ENCODE peak calls at places on chromosomes 3 and 15, in nine cellular contexts. One of them, this sample, is unnamed.

GRCh38 chr3:25831578-25831977 is 41.7 kb downstream of the OXSM start:
- DNase-seq in adipocyte: peak; percentile 65
- DNase-seq in A172: peak; percentile 46
- DNase-seq in substantia nigra: no peak
- DNase-seq in Right ventricle myocardium superior: no peak
- DNase-seq in CD4-positive, alpha-beta memory T cell: no peak
- DNase-seq in choroid plexus epithelial cell: peak; percentile 75
- DNase-seq in activated naive CD4-positive, alpha-beta T cell treated with anti-CD3 and anti-CD28 coated beads, Interleukin-2, amount 10 ng/mL, durations not matched to agents 7 days and 5 days: no peak
- DNase-seq in hypothalamus: no peak
- DNase-seq in this sample: peak; percentile 47

GRCh38 chr15:91124155-91124554 is 24.1 kb downstream of the SV2B start:
- DNase-seq in adipocyte: no peak
- DNase-seq in A172: no peak
- DNase-seq in substantia nigra: no peak
- DNase-seq in Right ventricle myocardium superior: no peak
- DNase-seq in CD4-positive, alpha-beta memory T cell: no peak
- DNase-seq in choroid plexus epithelial cell: no peak
- DNase-seq in activated naive CD4-positive, alpha-beta T cell treated with anti-CD3 and anti-CD28 coated beads, Interleukin-2, amount 10 ng/mL, durations not matched to agents 7 days and 5 days: no peak
- DNase-seq in hypothalamus: no peak
- DNase-seq in this sample: no peak

GRCh38 chr3:32510075-32510724 is 7.5 kb upstream of the CMTM6 start:
- DNase-seq in adipocyte: peak; percentile 87
- DNase-seq in A172: peak; percentile 75
- DNase-seq in substantia nigra: no peak
- DNase-seq in Right ventricle myocardium superior: peak; percentile 51
- DNase-seq in CD4-positive, alpha-beta memory T cell: peak; percentile 68
- DNase-seq in choroid plexus epithelial cell: peak; percentile 84
- DNase-seq in activated naive CD4-positive, alpha-beta T cell treated with anti-CD3 and anti-CD28 coated beads, Interleukin-2, amount 10 ng/mL, durations not matched to agents 7 days and 5 days: peak; percentile 81
- DNase-seq in hypothalamus: peak; percentile 21
- DNase-seq in this sample: peak; percentile 44

GRCh38 chr15:72758195-72758594 is 25.4 kb downstream of the ADPGK start:
- DNase-seq in adipocyte: peak; percentile 74
- DNase-seq in A172: peak; percentile 83
- DNase-seq in substantia nigra: no peak
- DNase-seq in Right ventricle myocardium superior: no peak
- DNase-seq in CD4-positive, alpha-beta memory T cell: no peak
- DNase-seq in choroid plexus epithelial cell: peak; percentile 87
- DNase-seq in activated naive CD4-positive, alpha-beta T cell treated with anti-CD3 and anti-CD28 coated beads, Interleukin-2, amount 10 ng/mL, durations not matched to agents 7 days and 5 days: no peak
- DNase-seq in hypothalamus: no peak
- DNase-seq in this sample: no peak

GRCh38 chr3:182909318-182910040 is 70.9 kb downstream of the DCUN1D1 start:
- DNase-seq in adipocyte: peak; percentile 51
- DNase-seq in A172: peak; percentile 30
- DNase-seq in substantia nigra: no peak
- DNase-seq in Right ventricle myocardium superior: no peak
- DNase-seq in CD4-positive, alpha-beta memory T cell: peak; percentile 23
- DNase-seq in choroid plexus epithelial cell: peak; percentile 63
- DNase-seq in activated naive CD4-positive, alpha-beta T cell treated with anti-CD3 and anti-CD28 coated beads, Interleukin-2, amount 10 ng/mL, durations not matched to agents 7 days and 5 days: no peak
- DNase-seq in hypothalamus: no peak
- DNase-seq in this sample: no peak

GRCh38 chr15:66096711-66097058 is 156.9 kb downstream of the MEGF11 start:
- DNase-seq in adipocyte: no peak
- DNase-seq in A172: no peak
- DNase-seq in substantia nigra: no peak
- DNase-seq in Right ventricle myocardium superior: no peak
- DNase-seq in CD4-positive, alpha-beta memory T cell: no peak
- DNase-seq in choroid plexus epithelial cell: no peak
- DNase-seq in activated naive CD4-positive, alpha-beta T cell treated with anti-CD3 and anti-CD28 coated beads, Interleukin-2, amount 10 ng/mL, durations not matched to agents 7 days and 5 days: no peak
- DNase-seq in hypothalamus: no peak
- DNase-seq in this sample: no peak

GRCh38 chr3:136938334-136938733 is 19.4 kb upstream of the IL20RB start:
- DNase-seq in adipocyte: peak; percentile 34
- DNase-seq in A172: no peak
- DNase-seq in substantia nigra: no peak
- DNase-seq in Right ventricle myocardium superior: no peak
- DNase-seq in CD4-positive, alpha-beta memory T cell: no peak
- DNase-seq in choroid plexus epithelial cell: peak; percentile 72
- DNase-seq in activated naive CD4-positive, alpha-beta T cell treated with anti-CD3 and anti-CD28 coated beads, Interleukin-2, amount 10 ng/mL, durations not matched to agents 7 days and 5 days: no peak
- DNase-seq in hypothalamus: no peak
- DNase-seq in this sample: no peak

GRCh38 chr3:197478746-197479668 is 76.8 kb downstream of the BDH1 start:
- DNase-seq in adipocyte: peak; percentile 57
- DNase-seq in A172: peak; percentile 93
- DNase-seq in substantia nigra: no peak
- DNase-seq in Right ventricle myocardium superior: no peak
- DNase-seq in CD4-positive, alpha-beta memory T cell: no peak
- DNase-seq in choroid plexus epithelial cell: no peak
- DNase-seq in activated naive CD4-positive, alpha-beta T cell treated with anti-CD3 and anti-CD28 coated beads, Interleukin-2, amount 10 ng/mL, durations not matched to agents 7 days and 5 days: no peak
- DNase-seq in hypothalamus: no peak
- DNase-seq in this sample: no peak

GRCh38 chr3:126466886-126467610 is 8.6 kb downstream of the ZXDC start:
- DNase-seq in adipocyte: no peak
- DNase-seq in A172: no peak
- DNase-seq in substantia nigra: no peak
- DNase-seq in Right ventricle myocardium superior: no peak
- DNase-seq in CD4-positive, alpha-beta memory T cell: no peak
- DNase-seq in choroid plexus epithelial cell: no peak
- DNase-seq in activated naive CD4-positive, alpha-beta T cell treated with anti-CD3 and anti-CD28 coated beads, Interleukin-2, amount 10 ng/mL, durations not matched to agents 7 days and 5 days: no peak
- DNase-seq in hypothalamus: no peak
- DNase-seq in this sample: no peak

GRCh38 chr3:124788254-124788745 is 58.0 kb downstream of the UMPS start:
- DNase-seq in adipocyte: no peak
- DNase-seq in A172: no peak
- DNase-seq in substantia nigra: no peak
- DNase-seq in Right ventricle myocardium superior: no peak
- DNase-seq in CD4-positive, alpha-beta memory T cell: no peak
- DNase-seq in choroid plexus epithelial cell: no peak
- DNase-seq in activated naive CD4-positive, alpha-beta T cell treated with anti-CD3 and anti-CD28 coated beads, Interleukin-2, amount 10 ng/mL, durations not matched to agents 7 days and 5 days: no peak
- DNase-seq in hypothalamus: no peak
- DNase-seq in this sample: no peak

GRCh38 chr3:33704891-33705290 is 13.2 kb downstream of the CLASP2 start:
- DNase-seq in adipocyte: no peak
- DNase-seq in A172: no peak
- DNase-seq in substantia nigra: no peak
- DNase-seq in Right ventricle myocardium superior: no peak
- DNase-seq in CD4-positive, alpha-beta memory T cell: no peak
- DNase-seq in choroid plexus epithelial cell: no peak
- DNase-seq in activated naive CD4-positive, alpha-beta T cell treated with anti-CD3 and anti-CD28 coated beads, Interleukin-2, amount 10 ng/mL, durations not matched to agents 7 days and 5 days: no peak
- DNase-seq in hypothalamus: no peak
- DNase-seq in this sample: no peak

This sample was measured in NCI-H1417.